ENCODE peak calls at places on chromosomes 11 and 22, in four cellular contexts. One of them, this sample, is unnamed. For H3K4me1, the result is how much of the 10 kb centered on the place peaks cover.

GRCh38 chr11:61052182-61052972 is 49.9 kb upstream of the CD5 start:
- DNase-seq in body of pancreas: no peak
- DNase-seq in right lobe of liver: no peak
- DNase-seq in left lung: no peak
- DNase-seq in this sample: no peak

GRCh38 chr22:20435436-20436308 is 2.0 kb downstream of the SCARF2 start:
- DNase-seq in left lung: no peak
- DNase-seq in right lobe of liver: no peak
- DNase-seq in body of pancreas: no peak
- DNase-seq in this sample: peak

GRCh38 chr11:15858881-15859280 is 497.5 kb downstream of the SOX6 start:
- DNase-seq in body of pancreas: no peak
- DNase-seq in left lung: no peak
- DNase-seq in right lobe of liver: no peak
- DNase-seq in this sample: no peak

GRCh38 chr11:131938321-131938751 is 567.9 kb downstream of the NTM start:
- DNase-seq in right lobe of liver: no peak
- DNase-seq in body of pancreas: no peak
- DNase-seq in left lung: no peak
- DNase-seq in this sample: peak

GRCh38 chr11:18171377-18172000 is 1.1 kb upstream of the MRGPRX4 start:
- DNase-seq in left lung: no peak
- DNase-seq in body of pancreas: no peak
- DNase-seq in right lobe of liver: peak
- DNase-seq in this sample: no peak

GRCh38 chr11:1297011-1297575 is 12.3 kb downstream of the TOLLIP start:
- DNase-seq in body of pancreas: peak
- DNase-seq in left lung: peak
- DNase-seq in right lobe of liver: no peak
- DNase-seq in this sample: peak

GRCh38 chr11:62787005-62787759 is at the start of gene TMEM179B:
- DNase-seq in left lung: peak
- DNase-seq in right lobe of liver: peak
- DNase-seq in body of pancreas: peak
- DNase-seq in this sample: peak

GRCh38 chr11:18245396-18245795 is 3.1 kb downstream of the SAA2 start:
- DNase-seq in right lobe of liver: peak
- DNase-seq in left lung: no peak
- DNase-seq in body of pancreas: no peak
- DNase-seq in this sample: no peak

GRCh38 chr22:41197808-41198585 is 7.1 kb upstream of the L3MBTL2 start:
- DNase-seq in body of pancreas: peak
- DNase-seq in left lung: peak
- DNase-seq in right lobe of liver: peak
- DNase-seq in this sample: peak

GRCh38 chr22:25153961-25154685 is 45.5 kb upstream of the CRYBB3 start:
- DNase-seq in body of pancreas: peak
- DNase-seq in right lobe of liver: peak
- DNase-seq in left lung: no peak
- DNase-seq in this sample: peak

GRCh38 chr11:68257477-68258362 is 14.1 kb downstream of the C11orf24 start:
- DNase-seq in body of pancreas: peak
- DNase-seq in right lobe of liver: peak
- DNase-seq in left lung: peak
- DNase-seq in this sample: peak

GRCh38 chr11:130882138-130882551 is 34.1 kb downstream of the SNX19 start:
- DNase-seq in left lung: no peak
- DNase-seq in body of pancreas: no peak
- DNase-seq in right lobe of liver: no peak
- DNase-seq in this sample: no peak

GRCh38 chr11:88363566-88364169 is 26.1 kb upstream of the CTSC start:
- DNase-seq in left lung: no peak
- DNase-seq in body of pancreas: no peak
- DNase-seq in right lobe of liver: no peak
- DNase-seq in this sample: no peak

GRCh38 chr11:116177521-116178220 is 595.1 kb downstream of the BUD13 start:
- DNase-seq in body of pancreas: no peak
- DNase-seq in left lung: no peak
- DNase-seq in right lobe of liver: no peak
- DNase-seq in this sample: no peak

GRCh38 chr11:90218606-90219005 is 4.2 kb downstream of the CHORDC1 start:
- DNase-seq in body of pancreas: no peak
- DNase-seq in right lobe of liver: no peak
- DNase-seq in left lung: peak
- DNase-seq in this sample: peak

GRCh38 chr11:90219438-90219837 is 3.4 kb downstream of the CHORDC1 start:
- DNase-seq in left lung: no peak
- DNase-seq in body of pancreas: no peak
- DNase-seq in right lobe of liver: no peak
- DNase-seq in this sample: no peak

GRCh38 chr11:90220391-90220790 is 2.5 kb downstream of the CHORDC1 start:
- DNase-seq in body of pancreas: no peak
- DNase-seq in right lobe of liver: no peak
- DNase-seq in left lung: no peak
- DNase-seq in this sample: no peak

GRCh38 chr11:90213322-90213721 is 9.5 kb downstream of the CHORDC1 start:
- DNase-seq in body of pancreas: no peak
- DNase-seq in right lobe of liver: no peak
- DNase-seq in left lung: no peak
- DNase-seq in this sample: no peak

GRCh38 chr11:90216611-90217010 is 6.2 kb downstream of the CHORDC1 start:
- DNase-seq in right lobe of liver: no peak
- DNase-seq in body of pancreas: no peak
- DNase-seq in left lung: no peak
- DNase-seq in this sample: no peak
- TF ChIP-seq CTCF in right lobe of liver: no peak
- TF ChIP-seq CTCF in body of pancreas: no peak
- TF ChIP-seq CTCF in left lung: no peak
- TF ChIP-seq CTCF in this sample: no peak

GRCh38 chr22:45673482-45674175 is 2.0 kb downstream of the ATXN10 start:
- DNase-seq in right lobe of liver: no peak
- DNase-seq in body of pancreas: no peak
- DNase-seq in left lung: no peak
- DNase-seq in this sample: no peak
- H3K4me3 ChIP-seq in right lobe of liver: no peak
- H3K4me3 ChIP-seq in body of pancreas: no peak
- H3K4me3 ChIP-seq in left lung: peak
- H3K4me3 ChIP-seq in this sample: no peak

GRCh38 chr22:22824340-22825212 is 63.0 kb upstream of the IGLL5 start:
- DNase-seq in left lung: no peak
- DNase-seq in right lobe of liver: no peak
- DNase-seq in body of pancreas: no peak
- DNase-seq in this sample: no peak

GRCh38 chr22:22822106-22822505 is 65.5 kb upstream of the IGLL5 start:
- DNase-seq in right lobe of liver: no peak
- DNase-seq in left lung: no peak
- DNase-seq in body of pancreas: no peak
- DNase-seq in this sample: no peak

GRCh38 chr22:22827187-22827948 is 60.2 kb upstream of the IGLL5 start:
- DNase-seq in right lobe of liver: no peak
- DNase-seq in body of pancreas: no peak
- DNase-seq in left lung: no peak
- DNase-seq in this sample: no peak

GRCh38 chr22:22823126-22823804 is 64.4 kb upstream of the IGLL5 start:
- DNase-seq in right lobe of liver: no peak
- DNase-seq in left lung: no peak
- DNase-seq in body of pancreas: no peak
- DNase-seq in this sample: no peak

DNA sequence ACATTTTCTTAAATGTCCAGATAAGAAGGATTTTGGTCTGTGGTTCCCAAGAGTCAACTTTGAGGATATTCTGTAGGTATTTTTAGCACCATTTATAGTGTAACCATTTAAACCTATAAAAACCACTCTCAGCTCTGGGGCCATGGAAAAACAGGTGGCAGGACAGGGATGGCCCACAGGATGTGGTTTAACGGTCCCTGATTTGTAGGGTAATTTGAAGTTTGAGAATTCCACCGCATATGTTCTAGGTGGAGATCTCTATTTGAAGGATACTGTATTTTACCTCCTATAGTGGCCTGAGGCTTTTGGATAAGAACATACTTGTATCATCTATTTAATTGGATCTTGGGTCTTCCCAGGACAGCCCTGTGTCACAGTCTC is 62.4 kb upstream of the IGLL5 start:
- DNase-seq in body of pancreas: no peak
- DNase-seq in right lobe of liver: no peak
- DNase-seq in left lung: no peak
- DNase-seq in this sample: no peak
- H3K4me1 ChIP-seq in body of pancreas: under half
- H3K4me1 ChIP-seq in right lobe of liver: under half
- H3K4me1 ChIP-seq in left lung: under half
- H3K4me1 ChIP-seq in this sample: under half

GRCh38 chr11:4700436-4700820 is 2.8 kb upstream of the OR51E2 start:
- DNase-seq in left lung: no peak
- DNase-seq in body of pancreas: no peak
- DNase-seq in right lobe of liver: no peak
- DNase-seq in this sample: no peak

GRCh38 chr11:4699697-4700435 is 2.2 kb upstream of the OR51E2 start:
- DNase-seq in body of pancreas: no peak
- DNase-seq in left lung: no peak
- DNase-seq in right lobe of liver: no peak
- DNase-seq in this sample: no peak

GRCh38 chr11:4695442-4695841 is 2.2 kb downstream of the OR51E2 start:
- DNase-seq in right lobe of liver: no peak
- DNase-seq in body of pancreas: no peak
- DNase-seq in left lung: no peak
- DNase-seq in this sample: no peak

DNA sequence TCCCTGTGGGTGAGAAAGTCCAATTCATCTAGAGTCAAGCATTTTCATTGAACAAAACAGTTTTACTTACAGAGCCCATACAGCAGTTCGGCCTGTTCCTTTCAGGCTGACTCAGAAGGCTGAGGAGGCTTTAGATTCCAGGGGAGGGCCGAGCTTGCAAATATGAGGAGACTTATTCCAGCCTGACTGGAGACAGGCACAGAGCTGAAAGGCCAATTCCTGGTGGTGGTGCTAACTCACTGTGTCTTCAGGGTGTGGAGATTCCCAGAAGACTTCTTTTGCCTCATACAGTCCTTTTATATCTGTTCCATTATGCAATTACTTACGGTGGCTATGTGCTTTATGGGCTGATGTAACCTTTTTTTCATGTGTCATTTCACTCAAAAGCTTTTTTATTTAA is at the start of gene OR51E2:
- DNase-seq in left lung: no peak
- DNase-seq in body of pancreas: no peak
- DNase-seq in right lobe of liver: no peak
- DNase-seq in this sample: no peak
- TF ChIP-seq CTCF in left lung: no peak
- TF ChIP-seq CTCF in body of pancreas: no peak
- TF ChIP-seq CTCF in right lobe of liver: no peak
- TF ChIP-seq CTCF in this sample: no peak

DNA sequence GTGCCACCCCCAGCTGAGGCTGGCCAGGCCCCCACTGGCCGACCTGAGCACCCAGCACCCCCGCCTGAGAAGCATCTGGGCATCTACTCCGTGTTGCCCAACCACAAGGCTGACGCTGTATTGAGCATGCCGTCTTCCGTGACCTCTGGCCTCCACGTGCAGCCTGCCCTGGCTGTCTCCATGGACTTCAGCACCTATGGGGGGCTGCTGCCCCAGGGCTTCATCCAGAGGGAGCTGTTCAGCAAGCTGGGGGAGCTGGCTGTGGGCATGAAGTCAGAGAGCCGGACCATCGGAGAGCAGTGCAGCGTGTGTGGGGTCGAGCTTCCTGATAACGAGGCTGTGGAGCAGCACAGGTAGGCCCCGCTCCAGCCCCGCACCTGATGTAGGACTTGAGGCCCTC is 4.7 kb downstream of the ZBTB16 start:
- DNase-seq in right lobe of liver: peak
- DNase-seq in body of pancreas: no peak
- DNase-seq in left lung: no peak
- DNase-seq in this sample: no peak
- H3K4me3 ChIP-seq in right lobe of liver: peak
- H3K4me3 ChIP-seq in body of pancreas: no peak
- H3K4me3 ChIP-seq in left lung: peak
- H3K4me3 ChIP-seq in this sample: peak

This sample was measured in lower lobe of right lung.